ENCODE peak calls at places on chromosomes 7 and 10, in five cellular contexts. M is heart left ventricle, R is foreskin keratinocyte, H is fibroblast of the aortic adventitia, I is lower lobe of right lung. D is an unnamed sample.

GRCh38 chr7:36115448-36116321 is 37.4 kb upstream of the EEPD1 start:
- DNase-seq in M (peak; percentile 49), R (peak; percentile 93), H (peak; percentile 95), I (peak; percentile 79), D (peak; percentile 96)

GRCh38 chr7:13742126-13742525 is 247.3 kb downstream of the ETV1 start:
- DNase-seq in M (no peak), R (peak; percentile 1), H (peak; percentile 77), I (no peak), D (peak; percentile 76)

GRCh38 chr10:95818663-95819062 is 62.7 kb downstream of the ENTPD1 start:
- DNase-seq in M (no peak), R (peak; percentile 32), H (peak; percentile 87), I (no peak), D (peak; percentile 80)

GRCh38 chr7:22481726-22482125 is 18.3 kb downstream of the STEAP1B start:
- DNase-seq in M (peak; percentile 34), R (no peak), H (no peak), I (no peak), D (no peak)

GRCh38 chr7:92705831-92706230 is 115.6 kb upstream of the FAM133B start:
- DNase-seq in M (no peak), R (peak; percentile 58), H (no peak), I (no peak), D (no peak)

GRCh38 chr7:2979951-2980350 is 63.7 kb downstream of the CARD11 start:
- DNase-seq in M (no peak), R (no peak), H (no peak), I (no peak), D (no peak)

GRCh38 chr7:117219485-117219884 is 103.4 kb downstream of the WNT2 start:
- DNase-seq in M (no peak), R (no peak), H (peak; percentile 40), I (no peak), D (no peak)

GRCh38 chr7:134462337-134462925 is 3.5 kb upstream of the AKR1B1 start:
- DNase-seq in M (no peak), R (no peak), H (peak; percentile 85), I (no peak), D (peak; percentile 82)

GRCh38 chr10:61904711-61905445 is 3.4 kb downstream of the ARID5B start:
- DNase-seq in M (no peak), R (peak; percentile 80), H (peak; percentile 75), I (no peak), D (peak; percentile 75)

GRCh38 chr7:6423942-6424701 is 23.6 kb downstream of the DAGLB start:
- DNase-seq in M (peak; percentile 38), R (peak; percentile 33), H (peak; percentile 28), I (peak; percentile 66), D (no peak)

GRCh38 chr7:64902806-64903721 is at the start of gene ZNF273:
- DNase-seq in M (peak; percentile 92), R (peak; percentile 59), H (peak; percentile 85), I (peak; percentile 95), D (peak; percentile 89)

GRCh38 chr10:120429395-120429794 is 27.6 kb upstream of the PLPP4 start:
- DNase-seq in M (no peak), R (no peak), H (peak; percentile 91), I (no peak), D (peak; percentile 96)

GRCh38 chr10:24353319-24353718 is 144.4 kb downstream of the KIAA1217 start:
- DNase-seq in M (no peak), R (no peak), H (no peak), I (no peak), D (no peak)

GRCh38 chr7:55476071-55476803 is 96.1 kb downstream of the VOPP1 start:
- DNase-seq in M (no peak), R (no peak), H (peak; percentile 31), I (no peak), D (peak; percentile 95)

GRCh38 chr10:120946497-120946896 is 95.3 kb downstream of the WDR11 start:
- DNase-seq in M (no peak), R (no peak), H (no peak), I (no peak), D (no peak)

GRCh38 chr7:98240961-98241673 is 10.9 kb downstream of the TECPR1 start:
- DNase-seq in M (no peak), R (no peak), H (peak; percentile 36), I (no peak), D (peak; percentile 46)

GRCh38 chr10:33734393-33735110 is 400.1 kb upstream of the NRP1 start:
- DNase-seq in M (no peak), R (no peak), H (peak; percentile 40), I (no peak), D (no peak)

GRCh38 chr7:158409816-158410330 is 177.8 kb downstream of the PTPRN2 start:
- DNase-seq in M (no peak), R (no peak), H (no peak), I (no peak), D (no peak)

GRCh38 chr10:3802526-3803002 is 17.6 kb upstream of the KLF6 start:
- DNase-seq in M (no peak), R (no peak), H (no peak), I (no peak), D (no peak)

GRCh38 chr10:3801558-3802192 is 16.7 kb upstream of the KLF6 start:
- DNase-seq in M (peak; percentile 74), R (no peak), H (no peak), I (no peak), D (no peak)

GRCh38 chr10:3803884-3804741 is 19.1 kb upstream of the KLF6 start:
- DNase-seq in M (no peak), R (no peak), H (no peak), I (no peak), D (no peak)

GRCh38 chr10:3805227-3805790 is 20.3 kb upstream of the KLF6 start:
- DNase-seq in M (no peak), R (peak; percentile 86), H (peak; percentile 46), I (no peak), D (peak; percentile 87)

GRCh38 chr10:3803295-3803883 is 18.4 kb upstream of the KLF6 start:
- DNase-seq in M (no peak), R (no peak), H (no peak), I (no peak), D (no peak)
- TF ChIP-seq CTCF in M (no peak), R (no peak), H (no peak), I (no peak), D (no peak)

GRCh38 chr10:86123745-86124144 is 242.8 kb downstream of the GRID1 start:
- DNase-seq in M (no peak), R (no peak), H (no peak), I (no peak), D (no peak)

GRCh38 chr10:86127274-86127819 is 239.2 kb downstream of the GRID1 start:
- DNase-seq in M (no peak), R (no peak), H (no peak), I (no peak), D (no peak)

GRCh38 chr10:86122646-86123045 is 243.9 kb downstream of the GRID1 start:
- DNase-seq in M (no peak), R (no peak), H (no peak), I (no peak), D (no peak)

GRCh38 chr10:86121200-86121599 is 245.4 kb downstream of the GRID1 start:
- DNase-seq in M (no peak), R (no peak), H (no peak), I (no peak), D (no peak)

GRCh38 chr10:86123304-86123703 is 243.3 kb downstream of the GRID1 start:
- DNase-seq in M (no peak), R (no peak), H (no peak), I (no peak), D (no peak)
- TF ChIP-seq CTCF in M (no peak), R (no peak), H (no peak), I (no peak), D (no peak)

GRCh38 chr10:17802966-17803365 is 6.2 kb upstream of the MRC1 start:
- DNase-seq in M (no peak), R (no peak), H (peak; percentile 61), I (no peak), D (peak; percentile 18)

GRCh38 chr10:17808971-17809841 is at the start of gene MRC1:
- DNase-seq in M (peak; percentile 38), R (no peak), H (no peak), I (peak; percentile 61), D (no peak)

GRCh38 chr10:17805440-17805839 is 3.7 kb upstream of the MRC1 start:
- DNase-seq in M (no peak), R (no peak), H (no peak), I (peak; percentile 60), D (no peak)

GRCh38 chr10:17802350-17802749 is 6.8 kb upstream of the MRC1 start:
- DNase-seq in M (no peak), R (no peak), H (no peak), I (no peak), D (no peak)

DNA sequence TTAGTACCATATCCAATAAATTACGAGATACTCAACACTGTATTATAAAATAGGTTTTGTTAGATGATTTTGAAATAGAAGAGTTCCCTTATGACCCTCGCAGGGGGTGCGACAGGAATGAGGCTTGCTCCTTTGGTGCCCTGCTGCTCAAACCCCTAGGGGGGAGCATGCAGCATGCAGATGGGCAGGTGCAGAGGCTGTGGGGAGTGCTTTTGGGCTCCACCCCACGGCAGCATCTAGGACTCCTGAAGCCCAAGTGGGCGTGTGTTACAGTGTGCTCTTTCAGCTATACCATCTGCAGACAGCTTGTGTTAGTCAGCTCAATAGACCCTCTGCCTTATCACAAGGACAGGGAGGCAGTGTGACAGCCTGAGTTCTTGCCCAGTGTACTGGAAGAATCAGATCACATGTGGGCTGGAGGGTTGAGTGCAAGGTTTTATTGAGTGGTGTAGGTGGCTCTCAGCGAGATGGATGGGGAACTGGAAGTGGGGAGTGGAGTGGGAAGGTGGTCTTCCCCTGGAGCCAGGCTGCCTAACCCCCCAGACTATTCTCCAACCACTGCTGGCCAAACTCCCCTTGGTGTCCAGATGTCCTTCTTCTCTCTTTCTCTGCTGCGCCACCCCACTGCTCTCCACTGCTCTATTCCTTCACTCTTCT is 3.1 kb upstream of the MRC1 start:
- DNase-seq in M (no peak), R (no peak), H (no peak), I (no peak), D (no peak)
- TF ChIP-seq CTCF in M (no peak), R (peak; percentile 64), H (no peak), I (peak; percentile 9), D (no peak)

GRCh38 chr10:110615057-110615630 is 29.0 kb upstream of the RBM20 start:
- DNase-seq in M (no peak), R (no peak), H (no peak), I (no peak), D (peak; percentile 24)

GRCh38 chr10:110612629-110613028 is 31.5 kb upstream of the RBM20 start:
- DNase-seq in M (no peak), R (no peak), H (no peak), I (no peak), D (no peak)

GRCh38 chr10:110612073-110612472 is 32.1 kb upstream of the RBM20 start:
- DNase-seq in M (no peak), R (no peak), H (no peak), I (no peak), D (no peak)

GRCh38 chr10:110613996-110614495 is 30.1 kb upstream of the RBM20 start:
- DNase-seq in M (no peak), R (no peak), H (no peak), I (no peak), D (no peak)

DNA sequence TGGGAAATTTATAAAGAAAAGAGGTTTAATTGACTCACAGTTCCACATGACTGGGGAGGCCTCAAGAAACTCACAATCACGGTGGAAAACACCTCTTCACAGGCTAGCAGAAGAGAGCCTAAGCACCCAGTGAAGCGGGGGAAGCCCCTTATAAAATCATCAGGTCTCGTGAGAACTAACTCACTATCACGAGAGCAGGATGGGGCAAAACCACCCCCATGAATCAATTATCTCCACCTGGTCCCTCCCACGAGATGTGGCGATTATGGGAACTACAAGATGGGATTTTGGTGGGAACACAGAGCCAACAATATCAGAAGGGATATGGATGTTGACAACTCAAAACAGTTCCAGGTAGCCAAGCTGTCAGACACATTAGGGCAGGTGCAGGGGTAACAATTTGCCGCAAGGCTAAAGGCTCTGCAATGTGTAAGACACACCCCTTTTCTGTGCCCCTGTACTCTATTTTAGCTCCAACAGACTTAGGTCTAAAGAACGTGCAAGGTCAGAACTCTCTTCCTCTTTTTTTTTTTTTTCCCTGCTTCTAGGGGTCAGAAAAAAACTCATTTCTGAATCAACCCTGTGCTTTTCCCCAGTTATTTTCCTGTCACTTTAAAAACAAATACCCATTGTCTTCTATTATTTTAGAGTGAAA is 30.7 kb upstream of the RBM20 start:
- DNase-seq in M (no peak), R (no peak), H (no peak), I (no peak), D (no peak)
- TF ChIP-seq CTCF in M (peak; percentile 23), R (no peak), H (no peak), I (no peak), D (no peak)

D was measured in astrocyte of the spinal cord.